ENCODE peak calls at places on chromosomes 13 and 19, in nine cellular contexts. D, W, Z, S, K, L, O, B and V are unnamed samples. For H3K4me1 and H3K36me3, the result is how much of the 10 kb centered on the place peaks cover.

GRCh38 chr19:22286151-22286810 is at the start of gene ZNF729:
- DNase-seq in D (no peak), W (no peak), Z (no peak), S (no peak), K (no peak), L (no peak), O (no peak), B (no peak), V (no peak)

GRCh38 chr19:13839193-13839937 is 37.6 kb upstream of the NANOS3 start:
- DNase-seq in D (peak), W (peak), Z (peak), S (peak), K (peak), L (peak), O (peak), B (peak), V (peak)

GRCh38 chr19:12997225-12997966 is 2.1 kb downstream of the NFIX start:
- DNase-seq in D (no peak), W (no peak), Z (no peak), S (peak), K (no peak), L (no peak), O (no peak), B (no peak), V (no peak)

GRCh38 chr13:95301947-95302386 is 716 bp upstream of the ABCC4 start:
- DNase-seq in D (no peak), W (no peak), Z (no peak), S (peak), K (no peak), L (no peak), O (no peak), B (peak), V (peak)

GRCh38 chr13:94318418-94318817 is 161.1 kb downstream of the DCT start:
- DNase-seq in D (no peak), W (no peak), Z (no peak), S (no peak), K (no peak), L (no peak), O (no peak), B (no peak), V (no peak)

GRCh38 chr19:51729781-51730180 is 6.0 kb upstream of the HAS1 start:
- DNase-seq in D (no peak), W (no peak), Z (no peak), S (no peak), K (no peak), L (no peak), O (no peak), B (no peak), V (no peak)

GRCh38 chr19:40089462-40089861 is 1.3 kb downstream of the ZNF780A start:
- DNase-seq in D (peak), W (no peak), Z (no peak), S (no peak), K (no peak), L (no peak), O (no peak), B (no peak), V (no peak)

GRCh38 chr19:11887247-11887617 is 350 bp upstream of the ZNF69 start:
- DNase-seq in D (no peak), W (no peak), Z (no peak), S (no peak), K (no peak), L (no peak), O (no peak), B (no peak), V (no peak)

GRCh38 chr19:5880196-5880595 is 9.9 kb upstream of the FUT5 start:
- DNase-seq in D (no peak), W (no peak), Z (no peak), S (no peak), K (no peak), L (no peak), O (no peak), B (no peak), V (no peak)
- H3K4me1 ChIP-seq in D (under half), W (under half), Z (under half), S (under half), K (under half), L (under half), O (under half), B (under half), V (under half)

DNA sequence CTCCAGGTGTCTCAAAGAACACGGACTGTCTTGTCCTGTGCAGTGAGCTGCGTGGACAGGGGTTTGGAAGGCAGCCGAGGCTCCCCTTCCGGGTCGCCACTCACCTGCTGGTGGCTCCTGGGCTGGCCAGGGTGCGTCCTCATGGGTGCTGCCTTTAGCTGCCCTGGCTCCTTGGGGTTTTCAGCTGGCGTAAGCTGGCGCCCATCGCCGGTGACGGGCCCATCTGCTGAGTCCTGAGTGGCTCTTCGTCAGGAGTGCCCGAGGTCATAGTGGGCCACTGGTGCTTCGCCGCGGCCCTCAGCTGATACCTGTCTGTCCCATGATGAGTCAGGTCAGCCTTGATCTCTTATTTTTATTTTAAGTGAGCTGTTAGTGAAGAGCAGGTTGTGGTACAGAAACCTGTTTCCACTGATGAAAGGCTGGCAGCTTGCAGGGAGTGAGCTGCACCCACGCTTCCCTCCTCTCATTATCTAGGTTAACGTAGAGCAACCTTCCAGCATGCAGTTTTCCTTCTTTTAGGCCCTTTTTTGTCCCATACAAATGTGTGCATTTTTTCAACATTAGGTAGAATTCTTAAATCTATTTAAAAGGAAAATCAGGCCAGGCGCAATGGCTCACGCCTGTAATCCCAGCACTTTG is 18.4 kb downstream of the EPN1 start:
- DNase-seq in D (no peak), W (no peak), Z (peak), S (no peak), K (no peak), L (peak), O (no peak), B (no peak), V (no peak)
- H3K36me3 ChIP-seq in D (half or more), W (under half), Z (half or more), S (half or more), K (half or more), L (half or more), O (half or more), B (half or more), V (under half)

GRCh38 chr19:49570997-49571676 is 9.2 kb downstream of the NOSIP start:
- DNase-seq in D (no peak), W (no peak), Z (no peak), S (no peak), K (no peak), L (no peak), O (no peak), B (no peak), V (peak)

GRCh38 chr19:49565261-49565660 is 15.1 kb downstream of the NOSIP start:
- DNase-seq in D (peak), W (no peak), Z (no peak), S (peak), K (no peak), L (no peak), O (no peak), B (no peak), V (no peak)

GRCh38 chr19:49566302-49566701 is 14.1 kb downstream of the NOSIP start:
- DNase-seq in D (no peak), W (no peak), Z (no peak), S (no peak), K (no peak), L (no peak), O (no peak), B (no peak), V (no peak)

GRCh38 chr19:49570138-49570856 is 10.1 kb downstream of the NOSIP start:
- DNase-seq in D (peak), W (peak), Z (no peak), S (peak), K (no peak), L (no peak), O (no peak), B (peak), V (peak)

DNA sequence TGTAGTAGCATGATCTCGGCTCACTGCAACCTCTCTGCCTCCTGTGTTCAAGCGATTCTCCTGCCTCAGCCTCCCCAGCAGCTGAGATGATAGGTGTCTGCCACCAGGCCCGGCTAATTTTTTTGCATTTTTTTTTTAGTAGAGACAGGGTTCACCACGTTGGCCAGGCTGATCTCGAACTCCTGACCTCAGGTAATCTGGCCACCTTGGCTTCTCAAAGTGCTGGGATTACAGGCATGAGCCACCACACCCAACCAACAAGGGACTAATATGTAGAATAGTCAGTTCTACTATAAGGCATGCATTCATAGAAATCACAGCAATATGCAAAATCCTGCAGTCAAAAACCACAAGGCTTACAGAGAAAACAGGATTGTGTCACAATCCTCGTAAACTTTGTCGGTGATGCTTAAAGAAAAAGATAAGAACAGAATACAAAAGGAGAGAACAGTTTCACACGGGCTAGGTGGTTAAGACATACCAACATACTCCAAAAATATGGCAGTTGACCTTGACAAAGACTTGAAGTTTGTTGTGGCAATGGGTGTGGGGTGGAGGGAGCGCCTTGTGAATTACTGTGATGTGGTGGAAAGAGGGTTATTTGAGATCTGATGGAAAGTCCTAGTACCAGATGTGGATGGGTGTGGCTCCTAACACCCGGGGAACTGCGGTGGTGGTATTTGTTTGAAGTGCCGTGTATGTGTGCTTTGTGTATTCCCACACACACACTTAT is 12.5 kb downstream of the NOSIP start:
- DNase-seq in D (no peak), W (no peak), Z (no peak), S (no peak), K (no peak), L (no peak), O (no peak), B (no peak), V (no peak)
- H3K4me1 ChIP-seq in D (under half), W (under half), Z (under half), S (under half), K (half or more), L (half or more), O (under half), B (under half), V (under half)

GRCh38 chr19:17171874-17172273 is 43.3 kb upstream of the USE1 start:
- DNase-seq in D (no peak), W (no peak), Z (no peak), S (no peak), K (no peak), L (no peak), O (no peak), B (no peak), V (no peak)
- H3K36me3 ChIP-seq in D (half or more), W (under half), Z (half or more), S (half or more), K (half or more), L (half or more), O (under half), B (under half), V (under half)

DNA sequence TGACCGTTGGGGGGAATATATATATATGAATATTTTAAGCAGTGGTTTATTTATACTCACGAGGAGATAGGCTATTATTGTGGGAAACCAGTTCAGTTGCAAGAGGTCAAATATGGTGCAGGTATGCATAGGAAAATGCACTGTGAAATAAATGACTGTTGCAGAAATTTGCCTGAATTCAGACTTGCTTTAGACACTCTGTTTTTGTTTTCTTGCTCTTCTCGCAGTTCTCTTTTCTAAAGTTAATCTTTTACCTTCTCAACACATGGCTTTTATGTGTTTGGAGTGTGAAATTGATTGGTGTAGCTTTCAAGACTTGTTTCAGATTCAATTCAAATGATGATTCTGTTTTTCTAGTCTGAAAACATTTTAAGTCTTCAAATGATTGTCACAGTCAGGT is 109.7 kb downstream of the LRCH1 start:
- DNase-seq in D (no peak), W (no peak), Z (no peak), S (no peak), K (no peak), L (no peak), O (no peak), B (no peak), V (no peak)
- H3K4me1 ChIP-seq in D (under half), W (under half), Z (half or more), S (under half), K (under half), L (half or more), O (under half), B (under half), V (under half)

DNA sequence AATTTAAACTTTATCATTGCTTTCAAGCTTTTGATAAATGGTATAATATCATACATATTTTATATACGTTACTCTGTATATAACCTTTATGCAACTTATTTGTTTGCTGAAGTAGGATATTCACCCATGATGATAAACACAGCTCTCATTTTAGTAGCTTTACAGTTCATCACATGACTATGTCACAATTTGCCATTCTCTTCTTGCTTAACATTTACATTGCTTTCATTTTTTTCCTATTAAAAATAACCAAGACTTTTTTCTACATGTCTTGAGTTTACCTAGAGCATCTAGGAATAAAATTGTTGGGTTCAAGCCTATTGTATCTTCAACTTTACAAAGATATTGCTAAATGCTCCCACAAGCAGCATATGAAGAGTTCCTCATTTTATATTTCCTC is 54.0 kb downstream of the KCNRG start:
- DNase-seq in D (no peak), W (no peak), Z (no peak), S (no peak), K (no peak), L (no peak), O (no peak), B (no peak), V (no peak)
- H3K36me3 ChIP-seq in D (under half), W (under half), Z (under half), S (under half), K (under half), L (under half), O (under half), B (under half), V (under half)

DNA sequence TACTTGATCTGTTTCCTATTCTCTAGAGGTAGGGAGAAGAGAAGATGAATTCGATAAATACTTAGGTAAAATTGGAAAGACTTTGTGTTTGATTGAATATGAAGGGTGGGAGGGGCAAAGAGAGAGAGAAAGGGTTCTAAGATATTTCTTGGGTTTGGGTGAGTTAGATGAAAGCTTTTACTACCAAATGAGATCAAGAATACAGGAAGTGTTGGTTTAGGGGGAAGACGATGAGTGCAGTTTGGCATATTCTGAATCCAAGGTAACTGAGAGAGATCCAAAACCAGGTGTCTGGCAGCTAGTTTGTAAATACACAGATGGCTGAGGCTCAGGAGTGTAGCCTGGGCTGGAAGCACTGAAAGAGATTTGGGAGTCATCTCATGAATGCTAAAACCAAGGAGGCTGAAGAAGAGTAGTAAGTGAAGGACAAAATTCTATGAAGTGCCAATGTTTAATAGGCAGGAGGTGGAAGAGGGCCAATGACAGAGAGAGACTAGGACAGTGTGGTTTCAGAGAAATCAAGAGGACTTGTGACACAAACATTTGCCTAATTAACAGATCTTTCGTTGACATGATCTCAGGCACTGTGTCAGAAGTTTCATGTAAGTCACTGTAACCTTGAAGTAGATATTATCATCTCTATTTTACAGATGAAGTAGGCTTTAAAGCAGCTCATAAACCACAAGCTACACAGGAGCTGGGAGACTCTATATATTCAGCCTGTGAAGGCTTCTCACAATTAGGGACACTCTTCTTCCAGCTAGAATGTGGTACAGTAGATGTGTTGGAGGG is 70.2 kb upstream of the ZDHHC20 start:
- DNase-seq in D (no peak), W (no peak), Z (no peak), S (no peak), K (no peak), L (no peak), O (no peak), B (no peak), V (no peak)
- H3K4me1 ChIP-seq in D (under half), W (under half), Z (under half), S (under half), K (under half), L (under half), O (under half), B (under half), V (under half)